ENCODE peak calls at places on chromosomes 5 and 9, in five cellular contexts. J, H, R, S and M are unnamed samples.

GRCh38 chr5:14156611-14157493 is 13.7 kb downstream of the TRIO start:
- DNase-seq in J (peak), H (no peak), R (peak), S (peak), M (peak)

GRCh38 chr5:145244788-145245187 is 590.4 kb downstream of the PRELID2 start:
- DNase-seq in J (peak), H (no peak), R (no peak), S (peak), M (no peak)

GRCh38 chr9:87387351-87388055 is 110.2 kb upstream of the DAPK1 start:
- DNase-seq in J (no peak), H (no peak), R (peak), S (no peak), M (no peak)

GRCh38 chr5:9302228-9302627 is 243.6 kb downstream of the SEMA5A start:
- DNase-seq in J (peak), H (no peak), R (no peak), S (no peak), M (no peak)

GRCh38 chr9:87531370-87532295 is 34.0 kb downstream of the DAPK1 start:
- DNase-seq in J (no peak), H (no peak), R (no peak), S (no peak), M (no peak)

GRCh38 chr9:134408939-134409737 is 82.9 kb downstream of the RXRA start:
- DNase-seq in J (no peak), H (no peak), R (no peak), S (no peak), M (no peak)

GRCh38 chr5:173909205-173909604 is 21.1 kb downstream of the CPEB4 start:
- DNase-seq in J (no peak), H (peak), R (no peak), S (no peak), M (no peak)

GRCh38 chr9:4967521-4967920 is 17.6 kb upstream of the JAK2 start:
- DNase-seq in J (no peak), H (no peak), R (no peak), S (no peak), M (peak)

GRCh38 chr5:56384186-56384585 is 151.1 kb upstream of the ANKRD55 start:
- DNase-seq in J (no peak), H (no peak), R (no peak), S (no peak), M (no peak)

GRCh38 chr5:109740329-109740728 is 50.6 kb downstream of the MAN2A1 start:
- DNase-seq in J (peak), H (peak), R (peak), S (no peak), M (no peak)

GRCh38 chr9:76688471-76689238 is 75.6 kb upstream of the PCA3 start:
- DNase-seq in J (no peak), H (no peak), R (no peak), S (no peak), M (no peak)

GRCh38 chr5:179331591-179331990 is 13.7 kb downstream of the ADAMTS2 start:
- DNase-seq in J (no peak), H (no peak), R (no peak), S (no peak), M (no peak)

GRCh38 chr9:16282216-16282615 is 588.3 kb downstream of the BNC2 start:
- DNase-seq in J (peak), H (peak), R (no peak), S (peak), M (peak)

GRCh38 chr9:96071245-96072124 is 196.0 kb downstream of the ERCC6L2 start:
- DNase-seq in J (peak), H (peak), R (no peak), S (no peak), M (no peak)

GRCh38 chr5:83077662-83078261 is 415 bp downstream of the XRCC4 start:
- DNase-seq in J (peak), H (no peak), R (no peak), S (no peak), M (no peak)

GRCh38 chr5:38299585-38299984 is 41.2 kb downstream of the EGFLAM start:
- DNase-seq in J (no peak), H (no peak), R (no peak), S (no peak), M (no peak)

GRCh38 chr5:178380086-178380485 is 147.5 kb upstream of the PHYKPL start:
- DNase-seq in J (no peak), H (peak), R (no peak), S (no peak), M (no peak)

GRCh38 chr5:131109540-131110255 is 55.4 kb downstream of the HINT1 start:
- DNase-seq in J (peak), H (peak), R (peak), S (peak), M (peak)

GRCh38 chr9:22047596-22047995 is 38.5 kb upstream of the CDKN2B start:
- DNase-seq in J (no peak), H (no peak), R (no peak), S (no peak), M (no peak)

GRCh38 chr9:129945314-129945713 is 97.7 kb downstream of the FNBP1 start:
- DNase-seq in J (no peak), H (no peak), R (no peak), S (no peak), M (no peak)

GRCh38 chr9:123091459-123091858 is 58.0 kb downstream of the GPR21 start:
- DNase-seq in J (no peak), H (no peak), R (no peak), S (no peak), M (no peak)

GRCh38 chr9:30039712-30040111 is 2344.7 kb upstream of the ACO1 start:
- DNase-seq in J (no peak), H (no peak), R (no peak), S (no peak), M (no peak)

GRCh38 chr5:176337913-176338312 is 23.7 kb downstream of the KIAA1191 start:
- DNase-seq in J (no peak), H (no peak), R (no peak), S (no peak), M (no peak)

GRCh38 chr5:55903121-55903701 is 52.1 kb downstream of the IL31RA start:
- DNase-seq in J (peak), H (no peak), R (no peak), S (no peak), M (no peak)

GRCh38 chr5:34914671-34915138 is 599 bp downstream of the RAD1 start:
- DNase-seq in J (peak), H (peak), R (no peak), S (no peak), M (no peak)

GRCh38 chr9:78865757-78866156 is 568.8 kb downstream of the PSAT1 start:
- DNase-seq in J (no peak), H (no peak), R (no peak), S (no peak), M (no peak)

GRCh38 chr5:174204914-174205313 is 159.4 kb downstream of the NSG2 start:
- DNase-seq in J (no peak), H (peak), R (no peak), S (no peak), M (no peak)

GRCh38 chr5:56851258-56851941 is 36.1 kb downstream of the MAP3K1 start:
- DNase-seq in J (peak), H (peak), R (no peak), S (no peak), M (peak)

GRCh38 chr5:106397700-106398099 is 1273.0 kb downstream of the EFNA5 start:
- DNase-seq in J (peak), H (no peak), R (peak), S (peak), M (peak)

GRCh38 chr9:109779711-109780452 is at the start of gene PALM2AKAP2:
- DNase-seq in J (peak), H (peak), R (peak), S (no peak), M (no peak)

GRCh38 chr9:37801959-37802711 is 1.5 kb downstream of the DCAF10 start:
- DNase-seq in J (no peak), H (no peak), R (no peak), S (no peak), M (no peak)
- H3K4me3 ChIP-seq in J (peak), H (peak), R (peak), S (peak), M (peak)

DNA sequence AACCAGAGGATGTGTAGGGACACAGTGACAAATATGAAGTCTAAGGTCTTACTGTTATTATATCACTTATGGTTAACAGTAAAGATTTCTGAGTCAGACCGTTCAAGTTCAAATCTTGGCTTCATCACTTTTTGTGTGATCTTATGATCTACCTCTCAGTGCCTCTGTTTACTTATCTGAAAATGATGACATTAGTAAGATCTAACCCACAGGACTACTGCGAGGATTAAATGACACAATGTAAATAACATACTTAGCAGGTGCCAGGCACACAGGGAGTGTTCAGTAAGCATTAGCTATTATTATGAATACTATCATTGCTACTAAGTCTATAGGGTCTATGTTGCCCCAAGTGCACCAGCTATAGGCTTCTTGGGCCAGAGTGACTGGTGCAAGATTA is 2.0 kb downstream of the IRF1 start:
- DNase-seq in J (no peak), H (no peak), R (no peak), S (no peak), M (no peak)
- H3K4me3 ChIP-seq in J (no peak), H (no peak), R (peak), S (peak), M (peak)

GRCh38 chr5:112333236-112333850 is 85.7 kb downstream of the EPB41L4A start:
- DNase-seq in J (no peak), H (no peak), R (no peak), S (no peak), M (no peak)
- H3K4me3 ChIP-seq in J (no peak), H (no peak), R (no peak), S (no peak), M (no peak)

GRCh38 chr5:79990205-79990597 is 861 bp downstream of the MTX3 start:
- DNase-seq in J (peak), H (no peak), R (no peak), S (no peak), M (no peak)
- H3K4me3 ChIP-seq in J (peak), H (no peak), R (peak), S (peak), M (peak)

DNA sequence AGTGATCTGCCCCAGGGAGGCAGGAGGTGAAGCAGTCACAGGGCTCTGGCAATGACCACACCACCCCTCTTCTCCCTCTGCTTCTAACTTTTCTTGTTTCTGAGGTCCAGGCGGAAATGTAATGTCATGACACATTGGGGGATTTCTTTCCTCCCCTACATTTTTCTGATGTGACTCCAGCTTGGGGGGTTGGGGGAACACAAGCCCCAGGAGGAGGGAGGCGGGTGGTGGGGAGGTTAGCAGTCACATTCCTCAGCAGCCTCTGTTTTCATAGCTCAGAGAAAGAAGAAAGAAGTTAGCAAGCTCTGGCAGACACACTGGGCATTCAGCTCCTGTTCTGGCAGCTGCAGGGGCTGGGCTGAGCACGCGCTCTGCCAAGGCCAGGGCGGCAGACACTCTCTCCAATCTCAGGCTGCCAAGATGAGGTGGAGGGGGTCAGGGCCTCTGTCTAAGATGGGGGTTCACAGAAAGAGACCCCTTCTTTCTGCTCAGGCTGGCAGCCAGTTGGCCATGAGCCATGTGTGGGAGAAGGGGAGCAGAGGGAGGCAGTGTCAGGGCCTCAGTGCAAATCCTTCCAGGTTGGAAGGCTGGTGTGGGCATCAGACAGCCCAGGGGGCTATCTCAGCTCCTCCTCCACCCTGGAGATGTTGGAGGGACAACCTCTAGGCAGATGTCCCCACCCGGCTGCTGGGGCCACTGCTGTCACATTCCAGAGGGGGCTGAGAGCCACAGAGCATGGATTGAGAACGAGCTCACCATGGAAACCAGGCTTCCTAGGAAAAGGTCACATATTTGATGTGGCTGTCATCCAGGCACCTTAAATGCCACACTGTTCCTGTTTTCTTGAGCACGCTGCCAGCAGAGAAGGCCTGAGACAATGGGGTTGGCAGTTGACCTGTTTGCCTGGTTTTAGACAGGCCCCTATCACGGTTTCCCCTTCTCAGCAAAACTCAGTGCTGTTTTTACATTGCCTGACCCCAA is 20.1 kb upstream of the PFDN1 start:
- DNase-seq in J (peak), H (peak), R (peak), S (peak), M (peak)
- H3K4me3 ChIP-seq in J (no peak), H (no peak), R (peak), S (peak), M (no peak)

GRCh38 chr5:181190711-181191525 is 14.1 kb downstream of the TRIM7 start:
- DNase-seq in J (no peak), H (peak), R (peak), S (no peak), M (no peak)

GRCh38 chr5:181188700-181189362 is 16.2 kb downstream of the TRIM7 start:
- DNase-seq in J (peak), H (peak), R (peak), S (no peak), M (no peak)

GRCh38 chr5:181187500-181188213 is 17.3 kb downstream of the TRIM7 start:
- DNase-seq in J (peak), H (peak), R (peak), S (no peak), M (peak)

GRCh38 chr5:181189962-181190710 is 14.9 kb downstream of the TRIM7 start:
- DNase-seq in J (no peak), H (peak), R (peak), S (no peak), M (no peak)

DNA sequence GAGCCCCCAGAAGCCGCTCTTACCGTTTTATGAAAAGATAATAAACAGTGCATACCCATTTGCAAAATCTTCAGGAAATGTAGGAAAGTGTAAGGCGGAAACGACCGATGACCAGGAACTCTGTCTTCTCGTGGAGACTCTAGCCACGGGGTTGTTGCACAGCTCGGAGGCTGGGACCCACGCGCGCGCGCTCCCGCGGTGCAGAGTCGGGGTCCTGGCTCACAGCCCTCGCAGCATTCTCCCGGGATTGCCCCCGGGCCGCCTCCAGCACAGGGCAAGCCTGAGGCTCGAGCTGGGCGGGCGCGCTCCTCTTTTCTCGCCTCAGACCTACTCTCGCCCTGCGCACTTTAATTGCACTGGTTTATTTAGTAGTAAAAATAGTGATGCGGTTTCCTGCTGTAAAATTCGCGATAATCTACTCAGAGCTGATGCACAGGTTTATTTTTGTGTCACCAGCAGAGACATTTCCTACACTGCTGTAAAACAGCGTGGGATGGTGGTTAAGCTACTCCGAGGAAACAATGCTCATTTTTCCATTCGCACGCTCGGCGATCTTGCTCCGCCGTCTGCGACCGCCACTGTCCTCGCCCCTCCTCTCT is 15.5 kb downstream of the TRIM7 start:
- DNase-seq in J (peak), H (peak), R (no peak), S (no peak), M (no peak)
- H3K4me3 ChIP-seq in J (peak), H (peak), R (peak), S (peak), M (peak)

GRCh38 chr5:171999877-172000276 is 6.6 kb downstream of the FBXW11 start:
- DNase-seq in J (no peak), H (no peak), R (no peak), S (no peak), M (no peak)
- H3K4me3 ChIP-seq in J (no peak), H (no peak), R (no peak), S (no peak), M (no peak)